ENCODE peak calls at places on chromosomes 13 and 19, in six cellular contexts. S is mammary epithelial cell, D is choroid plexus epithelial cell, Y is neural progenitor cell, M is adrenal gland, H is body of pancreas. V is an unnamed sample.
A peak's percentile ranks its signal among the peaks of the same experiment; 100 is the strongest.

GRCh38 chr13:24454100-24454499 is 58.5 kb downstream of the PARP4 start:
- DNase-seq in S (no peak), Y (no peak), M (no peak), D (no peak), H (no peak), V (no peak)

GRCh38 chr19:47427241-47428176 is 8.2 kb upstream of the MEIS3 start:
- DNase-seq in M (peak; percentile 65), S (peak; percentile 43), D (peak; percentile 62), Y (peak; percentile 87), H (peak; percentile 65), V (peak; percentile 88)

GRCh38 chr19:56125806-56126590 is 4.9 kb upstream of the ZNF787 start:
- DNase-seq in D (no peak), Y (no peak), M (no peak), S (no peak), H (peak; percentile 73), V (no peak)

GRCh38 chr19:37654525-37654832 is 786 bp downstream of the ZFP30 start:
- DNase-seq in H (no peak), S (peak; percentile 18), D (peak; percentile 57), Y (peak; percentile 74), M (no peak), V (peak; percentile 73)

GRCh38 chr19:55678121-55678671 is 3.2 kb downstream of the EPN1 start:
- DNase-seq in H (no peak), Y (no peak), M (no peak), D (no peak), S (no peak), V (no peak)

GRCh38 chr19:58557253-58558065 is 952 bp downstream of the UBE2M start:
- DNase-seq in M (peak; percentile 31), Y (no peak), H (peak; percentile 13), D (no peak), S (no peak), V (no peak)

GRCh38 chr13:43229506-43229905 is 206.1 kb downstream of the DNAJC15 start:
- DNase-seq in D (peak; percentile 75), H (no peak), S (no peak), M (no peak), Y (no peak), V (no peak)

GRCh38 chr13:27281420-27281819 is 10.8 kb downstream of the RASL11A start:
- DNase-seq in D (no peak), H (no peak), S (no peak), M (no peak), Y (no peak), V (no peak)

GRCh38 chr19:7507884-7508283 is 8.0 kb upstream of the ZNF358 start:
- DNase-seq in H (peak; percentile 77), M (peak; percentile 95), Y (peak; percentile 73), D (peak; percentile 89), S (peak; percentile 76), V (peak; percentile 93)

GRCh38 chr19:10979950-10980349 is 19.1 kb downstream of the SMARCA4 start:
- DNase-seq in M (no peak), S (no peak), H (no peak), D (no peak), Y (no peak), V (peak; percentile 44)

GRCh38 chr13:62085337-62085736 is 669.7 kb upstream of the PCDH20 start:
- DNase-seq in S (no peak), M (no peak), D (no peak), Y (no peak), H (no peak), V (no peak)

GRCh38 chr13:81106348-81106747 is 765.4 kb upstream of the SPRY2 start:
- DNase-seq in Y (no peak), H (no peak), S (no peak), M (no peak), D (no peak), V (no peak)

GRCh38 chr19:44741258-44741731 is 7.2 kb upstream of the BCL3 start:
- DNase-seq in M (no peak), S (peak; percentile 95), Y (no peak), H (peak; percentile 48), D (no peak), V (no peak)

GRCh38 chr19:49196527-49197240 is 39.1 kb downstream of the TRPM4 start:
- DNase-seq in D (no peak), Y (no peak), S (no peak), H (no peak), M (no peak), V (peak; percentile 55)
- H3K4me3 ChIP-seq in D (no peak overlapping the region), Y (no peak overlapping the region), S (no peak overlapping the region), H (no peak overlapping the region), M (no peak overlapping the region), V (no peak overlapping the region)

GRCh38 chr19:48719263-48720171 is at the start of gene MAMSTR:
- DNase-seq in H (no peak), Y (no peak), M (peak; percentile 78), S (no peak), D (no peak), V (peak; percentile 66)
- H3K4me3 ChIP-seq in H (no peak within 1 kb of the TSS), Y (peak within 1 kb of the TSS; percentile 62), M (peak within 1 kb of the TSS; percentile 65), S (peak within 1 kb of the TSS; percentile 81), D (peak within 1 kb of the TSS; percentile 77), V (peak within 1 kb of the TSS; percentile 72)

GRCh38 chr19:2273356-2274184 is 8.4 kb downstream of the PEAK3 start:
- DNase-seq in Y (peak; percentile 95), S (peak; percentile 56), H (peak; percentile 77), M (peak; percentile 74), D (peak; percentile 65), V (peak; percentile 98)

GRCh38 chr19:2275588-2276428 is 6.2 kb downstream of the PEAK3 start:
- DNase-seq in Y (no peak), H (no peak), M (no peak), D (no peak), S (no peak), V (peak; percentile 78)

GRCh38 chr19:2276429-2276989 is 5.5 kb downstream of the PEAK3 start:
- DNase-seq in H (no peak), Y (no peak), D (no peak), M (no peak), S (no peak), V (no peak)

GRCh38 chr19:2274937-2275535 is 6.9 kb downstream of the PEAK3 start:
- DNase-seq in M (peak; percentile 78), S (peak; percentile 44), D (peak; percentile 70), Y (peak; percentile 85), H (peak; percentile 62), V (peak; percentile 92)

DNA sequence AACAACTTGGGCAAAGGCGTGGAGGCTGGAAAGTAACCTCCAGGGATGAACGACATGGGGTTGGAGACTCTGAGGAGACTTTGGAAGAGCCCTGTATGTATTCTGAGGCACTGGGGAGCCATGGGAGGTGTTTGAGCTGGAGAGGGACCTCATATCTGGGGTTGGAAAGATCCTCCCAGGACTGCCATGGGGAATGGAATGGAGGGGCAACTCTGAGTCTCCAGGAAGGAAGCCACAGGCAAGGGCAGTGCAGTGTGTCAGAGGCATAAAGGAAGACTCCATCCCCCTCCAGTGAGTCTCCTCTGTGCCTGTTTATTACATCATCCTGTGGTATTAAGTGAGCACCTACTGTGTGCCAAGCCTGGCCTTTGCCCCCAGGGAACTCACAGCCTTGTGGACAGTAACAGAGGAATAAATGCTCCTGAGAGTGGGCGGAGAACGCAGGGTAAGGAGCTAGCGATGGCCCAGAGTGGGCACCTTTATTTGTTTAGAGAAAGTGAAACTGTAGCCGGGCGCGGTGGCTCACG is 7.7 kb downstream of the PEAK3 start:
- DNase-seq in Y (no peak), S (no peak), M (no peak), H (no peak), D (no peak), V (no peak)
- H3K4me3 ChIP-seq in Y (peak overlapping the region; percentile 33), S (no peak overlapping the region), M (no peak overlapping the region), H (no peak overlapping the region), D (no peak overlapping the region), V (no peak overlapping the region)

GRCh38 chr19:35719402-35720162 is 1.8 kb downstream of the KMT2B start:
- DNase-seq in Y (no peak), H (no peak), D (no peak), S (no peak), M (no peak), V (peak; percentile 57)
- H3K4me3 ChIP-seq in Y (peak overlapping the region; percentile 73), H (no peak overlapping the region), D (peak overlapping the region; percentile 85), S (peak overlapping the region; percentile 68), M (no peak overlapping the region), V (no peak overlapping the region)

DNA sequence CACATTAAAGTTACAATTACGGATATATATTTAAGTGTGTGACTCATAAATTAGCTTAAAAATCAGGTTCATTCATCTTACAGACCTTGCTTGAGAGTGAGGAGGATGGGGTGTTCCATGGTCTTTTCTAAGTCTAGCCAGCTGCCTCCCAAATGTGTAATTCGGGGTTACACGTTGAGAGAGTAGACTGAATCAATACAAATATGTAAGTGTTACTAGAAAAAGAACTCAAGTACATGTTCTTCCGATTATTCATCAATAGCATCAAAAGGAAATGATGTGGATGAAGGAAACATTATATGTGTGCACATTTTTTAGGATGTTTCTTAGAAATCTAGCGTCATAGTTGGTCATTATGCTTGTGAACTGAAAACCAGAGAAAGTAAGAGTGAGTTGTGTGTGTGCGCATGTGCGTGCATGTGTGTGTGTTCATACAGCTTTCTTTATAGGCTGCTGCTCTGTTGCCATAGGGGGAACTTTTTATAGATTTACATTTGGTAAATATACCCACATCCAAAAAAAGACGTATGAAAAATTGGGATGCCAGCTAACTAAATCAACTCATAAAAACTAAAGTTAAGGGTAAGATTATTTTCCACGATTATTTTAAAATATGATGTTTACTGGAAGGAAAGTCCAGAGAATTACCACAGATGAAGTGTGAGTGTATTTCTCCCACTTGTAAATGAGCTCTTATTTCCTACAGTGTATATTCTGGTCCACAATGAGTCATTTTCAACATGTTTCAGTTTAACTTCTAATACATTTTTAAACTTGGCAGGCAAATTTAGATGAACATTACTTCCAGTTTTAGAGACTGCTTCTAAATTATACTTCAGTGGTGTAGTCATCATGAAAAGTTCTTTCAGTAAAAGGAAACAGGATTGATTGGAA is 82.5 kb downstream of the PIBF1 start:
- DNase-seq in S (no peak), M (no peak), H (no peak), Y (no peak), D (peak; percentile 22), V (no peak)
- H3K4me3 ChIP-seq in S (no peak overlapping the region), M (no peak overlapping the region), H (no peak overlapping the region), Y (no peak overlapping the region), D (no peak overlapping the region), V (no peak overlapping the region)